ENCODE peak calls at places on chromosomes 12 and 14, in eight cellular contexts. I is left ventricle myocardium inferior, E is mammary epithelial cell, Y is choroid plexus epithelial cell, D is fibroblast of mammary gland, C is cardiac muscle cell, L is A549, J is AG09309. A is an unnamed sample.

GRCh38 chr14:102501751-102502315 is 7.7 kb downstream of the ANKRD9 start:
- DNase-seq in Y (no peak), J (no peak), L (no peak), I (no peak), E (no peak), D (no peak), C (no peak), A (no peak)

GRCh38 chr12:70719672-70720420 is 82.6 kb upstream of the PTPRB start:
- DNase-seq in Y (peak), J (no peak), I (peak), C (peak), E (peak), L (no peak), D (peak), A (no peak)

GRCh38 chr14:68682166-68683103 is 110.4 kb downstream of the ZFP36L1 start:
- DNase-seq in J (peak), C (no peak), E (peak), D (peak), Y (peak), L (peak), I (no peak), A (peak)

GRCh38 chr14:95303552-95303951 is 16.2 kb downstream of the CLMN start:
- DNase-seq in C (no peak), J (no peak), I (no peak), L (no peak), Y (no peak), D (no peak), E (no peak), A (no peak)

GRCh38 chr12:53048780-53049401 is 974 bp upstream of the TNS2 start:
- DNase-seq in Y (peak), D (peak), E (no peak), J (no peak), L (no peak), I (peak), C (peak), A (no peak)

GRCh38 chr12:108607981-108608600 is 10.2 kb upstream of the TMEM119 start:
- DNase-seq in L (no peak), I (no peak), Y (no peak), E (no peak), C (no peak), J (no peak), D (no peak), A (no peak)

GRCh38 chr14:55814873-55815272 is 234.9 kb downstream of the KTN1 start:
- DNase-seq in C (no peak), L (no peak), J (no peak), D (peak), E (no peak), I (no peak), Y (no peak), A (no peak)

GRCh38 chr12:31274520-31275300 is 51.2 kb downstream of the SINHCAF start:
- DNase-seq in L (no peak), E (no peak), D (no peak), C (no peak), Y (no peak), I (no peak), J (no peak), A (no peak)

DNA sequence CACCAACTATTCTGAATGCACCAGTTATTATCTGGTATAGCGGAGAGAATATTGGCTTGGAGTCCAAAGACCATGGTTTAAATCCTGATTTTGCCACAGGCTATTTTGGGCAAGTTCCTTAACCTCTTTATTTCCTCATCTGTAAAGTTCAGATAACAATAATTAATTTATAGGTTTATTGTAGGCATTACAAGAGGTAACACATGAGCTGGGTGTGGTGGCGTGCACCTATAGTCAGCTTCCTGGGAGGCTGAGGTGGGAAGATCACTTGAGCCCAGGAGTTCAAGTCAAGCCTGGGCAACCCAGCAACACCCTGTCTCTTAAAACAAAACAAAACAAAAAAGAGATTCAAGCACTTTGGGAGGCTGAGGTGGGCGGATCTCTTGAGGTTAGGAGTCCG is 23.1 kb downstream of the PHLDA1 start:
- DNase-seq in L (no peak), E (no peak), I (no peak), J (no peak), D (no peak), Y (no peak), C (no peak), A (no peak)
- TF ChIP-seq CTCF in L (no peak), E (no peak), I (no peak), J (no peak), D (no peak), Y (no peak), C (no peak), A (no peak)

DNA sequence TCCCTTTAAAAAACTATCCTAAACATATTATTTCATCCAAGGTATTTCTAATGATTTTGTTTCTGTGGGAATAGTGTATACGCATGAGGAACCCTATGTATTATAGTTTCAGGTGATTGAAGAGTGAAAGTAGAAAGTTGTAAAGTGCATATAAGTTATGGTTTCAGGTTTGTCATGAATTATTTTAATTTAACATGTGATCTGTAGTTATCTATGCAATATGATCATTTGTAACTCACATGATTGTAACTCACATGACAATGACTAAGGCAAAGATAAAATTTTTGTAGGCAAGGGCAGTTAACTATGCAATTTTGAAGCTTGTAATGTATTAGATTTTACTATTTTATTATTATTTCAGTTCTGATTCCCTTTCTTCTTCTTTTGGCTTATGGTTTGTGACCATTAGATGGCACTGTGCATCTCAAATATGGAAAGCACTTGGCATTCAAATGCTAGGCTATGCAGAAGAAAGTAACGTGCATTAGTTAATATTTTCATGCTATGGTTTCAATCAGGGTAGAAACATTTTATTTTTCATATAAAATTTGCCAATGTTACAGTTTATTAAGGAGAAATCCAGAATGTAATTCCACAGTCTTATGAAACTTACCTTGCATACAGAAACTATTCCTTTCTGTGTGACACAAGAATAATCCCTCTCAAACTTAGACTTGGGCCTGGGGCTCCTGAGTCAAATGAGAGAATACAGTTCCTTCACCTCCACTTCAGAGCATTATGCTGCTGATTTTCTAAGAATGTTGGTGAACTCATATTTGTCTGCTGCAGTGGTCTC is 15.8 kb upstream of the TMEM30B start:
- DNase-seq in Y (peak), D (peak), L (peak), E (peak), C (peak), I (no peak), J (no peak), A (no peak)
- H3K4me3 ChIP-seq in Y (no peak), D (no peak), L (no peak), E (no peak), C (no peak), I (no peak), J (no peak), A (no peak)

GRCh38 chr14:37122919-37123639 is 49.3 kb downstream of the SLC25A21 start:
- DNase-seq in E (no peak), L (no peak), J (no peak), C (no peak), D (peak), Y (peak), I (no peak), A (no peak)

GRCh38 chr14:37129047-37129446 is 43.4 kb downstream of the SLC25A21 start:
- DNase-seq in L (no peak), I (no peak), J (no peak), E (no peak), Y (no peak), C (no peak), D (no peak), A (no peak)

GRCh38 chr14:37118673-37119366 is 53.6 kb downstream of the SLC25A21 start:
- DNase-seq in Y (no peak), L (no peak), I (no peak), C (no peak), E (no peak), J (no peak), D (no peak), A (no peak)

GRCh38 chr14:37122288-37122687 is 50.1 kb downstream of the SLC25A21 start:
- DNase-seq in C (no peak), L (peak), D (peak), Y (peak), E (peak), I (no peak), J (no peak), A (no peak)

DNA sequence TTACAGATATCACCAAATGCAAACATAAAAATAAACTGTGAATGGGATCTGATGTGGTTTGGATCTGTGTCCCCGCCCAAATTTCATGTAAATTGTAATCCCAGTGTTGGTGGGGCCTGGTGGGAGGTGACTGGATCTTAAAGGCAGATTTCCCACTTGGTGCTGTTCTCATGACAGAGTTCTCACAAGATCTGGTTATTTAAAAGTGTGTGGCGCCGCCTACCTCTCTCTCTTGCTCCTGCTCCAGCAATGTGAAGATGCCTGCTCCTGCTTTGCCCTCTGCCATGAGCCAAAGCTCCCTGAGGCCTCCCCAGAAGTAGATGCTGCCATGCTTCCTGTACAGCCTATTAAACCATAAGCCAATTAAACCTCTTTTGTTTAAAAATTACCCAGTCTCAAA is 47.8 kb downstream of the SLC25A21 start:
- DNase-seq in Y (peak), J (no peak), E (no peak), C (no peak), D (no peak), I (no peak), L (no peak), A (no peak)
- TF ChIP-seq CTCF in Y (peak), J (peak), E (peak), C (no peak), D (no peak), I (no peak), L (peak), A (no peak)

GRCh38 chr12:52023976-52024688 is 17.4 kb downstream of the TAMALIN start:
- DNase-seq in C (no peak), Y (no peak), L (no peak), E (no peak), D (no peak), J (no peak), I (no peak), A (no peak)
- H3K4me3 ChIP-seq in C (peak), Y (peak), L (peak), E (peak), D (peak), J (peak), I (peak), A (peak)

GRCh38 chr14:52961060-52961639 is 10.3 kb upstream of the FERMT2 start:
- DNase-seq in Y (peak), E (peak), L (peak), J (no peak), D (peak), C (peak), I (peak), A (peak)

DNA sequence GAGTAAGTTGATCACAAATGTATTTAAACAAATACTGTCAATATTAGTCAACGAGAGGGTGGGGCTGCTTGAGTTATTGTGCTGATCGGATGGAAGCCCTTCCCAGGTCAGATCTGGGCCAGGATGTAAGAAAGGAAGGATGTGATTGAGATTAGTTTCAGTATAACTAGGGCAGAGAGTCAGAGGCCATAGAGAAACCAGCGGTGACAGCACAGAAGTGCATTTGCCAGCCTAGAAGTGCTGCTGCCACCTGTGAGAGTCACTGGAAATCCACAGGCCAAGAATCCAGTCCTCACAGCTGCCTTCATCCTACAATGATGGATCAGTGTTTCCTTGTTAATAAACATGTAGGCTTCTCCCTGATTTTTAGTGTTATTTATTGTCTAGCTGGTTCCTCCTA is 9.8 kb upstream of the FERMT2 start:
- DNase-seq in D (no peak), C (peak), Y (no peak), E (no peak), I (no peak), L (no peak), J (no peak), A (no peak)
- TF ChIP-seq CTCF in D (no peak), C (no peak), Y (no peak), E (no peak), I (no peak), L (no peak), J (no peak), A (no peak)